ENCODE peak calls at places on chromosomes 2 and 18, in seven cellular contexts. One of them, this sample, is unnamed.

GRCh38 chr2:229044581-229044980 is 226.5 kb downstream of the PID1 start:
- DNase-seq in choroid plexus epithelial cell: peak
- DNase-seq in small intestine: no peak
- DNase-seq in Peyer's patch: no peak
- DNase-seq in hepatocyte: no peak
- DNase-seq in cardiac muscle cell: peak
- DNase-seq in tibial artery: no peak
- DNase-seq in this sample: peak

GRCh38 chr2:191907545-191907944 is 60.7 kb upstream of the CAVIN2 start:
- DNase-seq in hepatocyte: no peak
- DNase-seq in small intestine: no peak
- DNase-seq in cardiac muscle cell: no peak
- DNase-seq in tibial artery: no peak
- DNase-seq in choroid plexus epithelial cell: no peak
- DNase-seq in Peyer's patch: no peak
- DNase-seq in this sample: no peak

GRCh38 chr18:48002933-48003365 is 72.5 kb upstream of the SMAD2 start:
- DNase-seq in choroid plexus epithelial cell: peak
- DNase-seq in Peyer's patch: no peak
- DNase-seq in hepatocyte: no peak
- DNase-seq in cardiac muscle cell: peak
- DNase-seq in small intestine: peak
- DNase-seq in tibial artery: no peak
- DNase-seq in this sample: peak

GRCh38 chr2:195477996-195478382 is 179.0 kb upstream of the SLC39A10 start:
- DNase-seq in choroid plexus epithelial cell: peak
- DNase-seq in hepatocyte: no peak
- DNase-seq in small intestine: no peak
- DNase-seq in tibial artery: no peak
- DNase-seq in Peyer's patch: no peak
- DNase-seq in cardiac muscle cell: peak
- DNase-seq in this sample: no peak

GRCh38 chr2:34533585-34534225 is 934.6 kb upstream of the FAM98A start:
- DNase-seq in small intestine: no peak
- DNase-seq in Peyer's patch: no peak
- DNase-seq in choroid plexus epithelial cell: no peak
- DNase-seq in tibial artery: no peak
- DNase-seq in hepatocyte: no peak
- DNase-seq in cardiac muscle cell: no peak
- DNase-seq in this sample: no peak

GRCh38 chr2:24785704-24786321 is 7.4 kb downstream of the PTRHD1 start:
- DNase-seq in Peyer's patch: peak
- DNase-seq in cardiac muscle cell: no peak
- DNase-seq in choroid plexus epithelial cell: no peak
- DNase-seq in small intestine: no peak
- DNase-seq in hepatocyte: no peak
- DNase-seq in tibial artery: no peak
- DNase-seq in this sample: no peak

GRCh38 chr2:224369028-224369632 is 32.8 kb downstream of the FAM124B start:
- DNase-seq in Peyer's patch: no peak
- DNase-seq in small intestine: peak
- DNase-seq in choroid plexus epithelial cell: peak
- DNase-seq in tibial artery: no peak
- DNase-seq in cardiac muscle cell: peak
- DNase-seq in hepatocyte: peak
- DNase-seq in this sample: peak

GRCh38 chr2:143907801-143908200 is 612.1 kb downstream of the ZEB2 start:
- DNase-seq in hepatocyte: no peak
- DNase-seq in small intestine: no peak
- DNase-seq in choroid plexus epithelial cell: peak
- DNase-seq in Peyer's patch: no peak
- DNase-seq in cardiac muscle cell: peak
- DNase-seq in tibial artery: no peak
- DNase-seq in this sample: no peak

GRCh38 chr2:39780825-39781600 is 2.0 kb upstream of the THUMPD2 start:
- DNase-seq in tibial artery: no peak
- DNase-seq in choroid plexus epithelial cell: peak
- DNase-seq in Peyer's patch: no peak
- DNase-seq in small intestine: no peak
- DNase-seq in cardiac muscle cell: no peak
- DNase-seq in hepatocyte: no peak
- DNase-seq in this sample: no peak

GRCh38 chr2:162006326-162006725 is 67.7 kb downstream of the DPP4 start:
- DNase-seq in Peyer's patch: no peak
- DNase-seq in choroid plexus epithelial cell: no peak
- DNase-seq in cardiac muscle cell: peak
- DNase-seq in tibial artery: no peak
- DNase-seq in hepatocyte: no peak
- DNase-seq in small intestine: no peak
- DNase-seq in this sample: no peak

GRCh38 chr18:54828290-54828871 is at the start of gene RAB27B:
- DNase-seq in hepatocyte: peak
- DNase-seq in choroid plexus epithelial cell: peak
- DNase-seq in Peyer's patch: peak
- DNase-seq in small intestine: peak
- DNase-seq in tibial artery: peak
- DNase-seq in cardiac muscle cell: peak
- DNase-seq in this sample: peak

GRCh38 chr2:109295070-109295780 is 166.2 kb downstream of the SH3RF3 start:
- DNase-seq in tibial artery: no peak
- DNase-seq in choroid plexus epithelial cell: no peak
- DNase-seq in hepatocyte: no peak
- DNase-seq in cardiac muscle cell: no peak
- DNase-seq in Peyer's patch: no peak
- DNase-seq in small intestine: no peak
- DNase-seq in this sample: no peak

GRCh38 chr18:1050012-1050657 is 145.5 kb downstream of the ADCYAP1 start:
- DNase-seq in small intestine: no peak
- DNase-seq in choroid plexus epithelial cell: no peak
- DNase-seq in tibial artery: no peak
- DNase-seq in hepatocyte: no peak
- DNase-seq in cardiac muscle cell: peak
- DNase-seq in Peyer's patch: no peak
- DNase-seq in this sample: no peak

GRCh38 chr2:233832869-233833812 is 21.2 kb downstream of the HJURP start:
- DNase-seq in Peyer's patch: no peak
- DNase-seq in hepatocyte: peak
- DNase-seq in small intestine: peak
- DNase-seq in choroid plexus epithelial cell: peak
- DNase-seq in cardiac muscle cell: peak
- DNase-seq in tibial artery: no peak
- DNase-seq in this sample: no peak

GRCh38 chr18:2534906-2535305 is 36.4 kb downstream of the METTL4 start:
- DNase-seq in small intestine: no peak
- DNase-seq in cardiac muscle cell: no peak
- DNase-seq in choroid plexus epithelial cell: no peak
- DNase-seq in Peyer's patch: no peak
- DNase-seq in tibial artery: no peak
- DNase-seq in hepatocyte: no peak
- DNase-seq in this sample: no peak

GRCh38 chr2:200408428-200409311 is 101.2 kb downstream of the KCTD18 start:
- DNase-seq in choroid plexus epithelial cell: peak
- DNase-seq in Peyer's patch: no peak
- DNase-seq in tibial artery: no peak
- DNase-seq in cardiac muscle cell: peak
- DNase-seq in hepatocyte: peak
- DNase-seq in small intestine: peak
- DNase-seq in this sample: no peak

GRCh38 chr2:100813527-100813926 is 6.4 kb upstream of the NPAS2 start:
- DNase-seq in choroid plexus epithelial cell: peak
- DNase-seq in tibial artery: no peak
- DNase-seq in hepatocyte: no peak
- DNase-seq in Peyer's patch: no peak
- DNase-seq in cardiac muscle cell: peak
- DNase-seq in small intestine: peak
- DNase-seq in this sample: peak

GRCh38 chr2:14401838-14402237 is 230.7 kb upstream of the LRATD1 start:
- DNase-seq in small intestine: no peak
- DNase-seq in choroid plexus epithelial cell: no peak
- DNase-seq in tibial artery: no peak
- DNase-seq in hepatocyte: peak
- DNase-seq in cardiac muscle cell: no peak
- DNase-seq in Peyer's patch: no peak
- DNase-seq in this sample: no peak

GRCh38 chr2:241084856-241085444 is 17.1 kb downstream of the MTERF4 start:
- DNase-seq in small intestine: no peak
- DNase-seq in hepatocyte: no peak
- DNase-seq in Peyer's patch: no peak
- DNase-seq in tibial artery: no peak
- DNase-seq in cardiac muscle cell: no peak
- DNase-seq in choroid plexus epithelial cell: no peak
- DNase-seq in this sample: no peak

GRCh38 chr2:217288472-217289063 is 428.7 kb upstream of the TNP1 start:
- DNase-seq in Peyer's patch: no peak
- DNase-seq in cardiac muscle cell: no peak
- DNase-seq in tibial artery: no peak
- DNase-seq in hepatocyte: no peak
- DNase-seq in small intestine: no peak
- DNase-seq in choroid plexus epithelial cell: no peak
- DNase-seq in this sample: no peak

GRCh38 chr2:74002515-74003391 is 18.0 kb downstream of the TET3 start:
- DNase-seq in tibial artery: peak
- DNase-seq in small intestine: peak
- DNase-seq in hepatocyte: peak
- DNase-seq in cardiac muscle cell: peak
- DNase-seq in Peyer's patch: peak
- DNase-seq in choroid plexus epithelial cell: peak
- DNase-seq in this sample: peak

GRCh38 chr2:133240505-133241230 is 327.6 kb downstream of the NCKAP5 start:
- DNase-seq in choroid plexus epithelial cell: peak
- DNase-seq in small intestine: no peak
- DNase-seq in tibial artery: no peak
- DNase-seq in cardiac muscle cell: no peak
- DNase-seq in hepatocyte: no peak
- DNase-seq in Peyer's patch: no peak
- DNase-seq in this sample: no peak
- H3K4me3 ChIP-seq in choroid plexus epithelial cell: peak
- H3K4me3 ChIP-seq in small intestine: no peak
- H3K4me3 ChIP-seq in tibial artery: no peak
- H3K4me3 ChIP-seq in cardiac muscle cell: no peak
- H3K4me3 ChIP-seq in hepatocyte: no peak
- H3K4me3 ChIP-seq in Peyer's patch: no peak
- H3K4me3 ChIP-seq in this sample: peak

DNA sequence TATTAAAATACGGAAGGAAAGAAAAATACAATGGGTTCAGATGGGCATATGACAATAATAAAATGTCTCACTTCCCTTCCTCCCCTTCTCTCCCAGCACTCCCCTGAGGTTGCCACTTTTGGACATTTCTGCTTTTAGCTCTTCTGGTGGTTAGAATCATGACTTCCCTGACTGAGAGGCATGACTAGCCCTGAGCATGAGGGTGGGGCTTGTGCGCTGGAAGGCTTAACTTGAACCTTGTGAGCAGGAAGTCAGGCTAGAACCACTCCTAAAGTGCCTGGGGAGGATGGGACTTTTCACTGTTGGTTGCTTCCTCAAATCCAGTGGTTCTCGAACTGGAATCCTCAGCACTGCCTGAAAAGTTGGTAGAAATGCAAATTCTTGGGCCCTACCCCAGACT is 19.7 kb upstream of the ARHGAP25 start:
- DNase-seq in cardiac muscle cell: no peak
- DNase-seq in Peyer's patch: peak
- DNase-seq in choroid plexus epithelial cell: no peak
- DNase-seq in small intestine: peak
- DNase-seq in hepatocyte: no peak
- DNase-seq in tibial artery: peak
- DNase-seq in this sample: no peak
- H3K4me3 ChIP-seq in cardiac muscle cell: no peak
- H3K4me3 ChIP-seq in Peyer's patch: no peak
- H3K4me3 ChIP-seq in choroid plexus epithelial cell: no peak
- H3K4me3 ChIP-seq in small intestine: no peak
- H3K4me3 ChIP-seq in hepatocyte: no peak
- H3K4me3 ChIP-seq in tibial artery: no peak
- H3K4me3 ChIP-seq in this sample: no peak

DNA sequence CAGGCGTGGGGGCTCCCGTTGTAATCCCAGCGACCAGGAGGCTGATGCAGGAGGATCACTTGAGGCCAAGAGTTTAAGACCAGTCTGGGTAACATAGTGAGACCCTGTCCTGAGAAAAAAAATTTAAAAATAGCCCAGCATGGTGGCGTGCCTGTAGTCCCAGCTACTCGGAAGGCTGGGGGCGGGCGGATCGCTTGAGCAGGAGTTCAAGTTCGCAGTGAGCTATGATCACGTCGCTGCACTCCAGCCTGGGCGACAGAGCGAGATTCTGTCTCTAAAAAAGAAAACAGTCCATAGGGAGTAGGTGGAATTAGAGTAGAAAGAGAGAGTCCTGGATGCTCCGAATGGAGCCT is 325 bp upstream of the TTLL4 start:
- DNase-seq in choroid plexus epithelial cell: no peak
- DNase-seq in tibial artery: no peak
- DNase-seq in cardiac muscle cell: no peak
- DNase-seq in hepatocyte: no peak
- DNase-seq in small intestine: no peak
- DNase-seq in Peyer's patch: no peak
- DNase-seq in this sample: no peak
- H3K4me3 ChIP-seq in choroid plexus epithelial cell: peak
- H3K4me3 ChIP-seq in tibial artery: peak
- H3K4me3 ChIP-seq in cardiac muscle cell: peak
- H3K4me3 ChIP-seq in hepatocyte: no peak
- H3K4me3 ChIP-seq in small intestine: no peak
- H3K4me3 ChIP-seq in Peyer's patch: peak
- H3K4me3 ChIP-seq in this sample: peak

GRCh38 chr2:1740714-1741584 is 3.4 kb downstream of the PXDN start:
- DNase-seq in hepatocyte: no peak
- DNase-seq in Peyer's patch: no peak
- DNase-seq in small intestine: no peak
- DNase-seq in tibial artery: no peak
- DNase-seq in choroid plexus epithelial cell: no peak
- DNase-seq in cardiac muscle cell: no peak
- DNase-seq in this sample: no peak

GRCh38 chr2:1743396-1744150 is 742 bp downstream of the PXDN start:
- DNase-seq in hepatocyte: peak
- DNase-seq in tibial artery: no peak
- DNase-seq in choroid plexus epithelial cell: peak
- DNase-seq in cardiac muscle cell: peak
- DNase-seq in small intestine: no peak
- DNase-seq in Peyer's patch: peak
- DNase-seq in this sample: no peak

GRCh38 chr2:1741851-1742250 is 2.5 kb downstream of the PXDN start:
- DNase-seq in small intestine: no peak
- DNase-seq in Peyer's patch: no peak
- DNase-seq in tibial artery: no peak
- DNase-seq in choroid plexus epithelial cell: no peak
- DNase-seq in hepatocyte: no peak
- DNase-seq in cardiac muscle cell: no peak
- DNase-seq in this sample: no peak

GRCh38 chr2:1742680-1743395 is 1.5 kb downstream of the PXDN start:
- DNase-seq in hepatocyte: peak
- DNase-seq in choroid plexus epithelial cell: peak
- DNase-seq in Peyer's patch: peak
- DNase-seq in cardiac muscle cell: peak
- DNase-seq in tibial artery: peak
- DNase-seq in small intestine: no peak
- DNase-seq in this sample: peak

DNA sequence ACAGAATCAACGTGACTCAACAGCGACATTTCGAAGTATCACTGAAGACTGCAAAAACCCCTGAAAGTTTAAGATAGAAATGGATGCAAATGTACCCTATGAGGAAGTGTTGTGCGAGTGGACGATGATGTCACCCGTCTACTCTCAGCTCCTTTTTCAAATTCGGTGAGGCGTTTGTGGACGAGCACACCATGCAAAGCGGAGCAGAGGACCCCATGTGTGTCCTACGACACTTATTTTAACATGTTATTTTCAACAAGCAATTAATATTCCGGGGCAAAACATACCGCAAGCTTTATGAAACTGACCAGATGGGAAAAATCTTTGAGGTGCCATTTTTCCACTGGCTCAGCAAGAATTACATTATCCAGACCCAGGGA is 2.0 kb downstream of the PXDN start:
- DNase-seq in hepatocyte: no peak
- DNase-seq in Peyer's patch: no peak
- DNase-seq in small intestine: no peak
- DNase-seq in tibial artery: no peak
- DNase-seq in cardiac muscle cell: no peak
- DNase-seq in choroid plexus epithelial cell: peak
- DNase-seq in this sample: no peak
- H3K4me3 ChIP-seq in hepatocyte: peak
- H3K4me3 ChIP-seq in Peyer's patch: peak
- H3K4me3 ChIP-seq in small intestine: no peak
- H3K4me3 ChIP-seq in tibial artery: peak
- H3K4me3 ChIP-seq in cardiac muscle cell: peak
- H3K4me3 ChIP-seq in choroid plexus epithelial cell: peak
- H3K4me3 ChIP-seq in this sample: peak

This sample was measured in retinal pigment epithelial cell.